ENCODE peak calls at places on chromosomes 7 and 10, in five cellular contexts. One of them, this sample, is unnamed.

GRCh38 chr7:4268040-4268965 is 413.8 kb upstream of the FOXK1 start:
- DNase-seq in fibroblast of lung: no peak
- DNase-seq in GM12878: no peak
- DNase-seq in heart right ventricle: no peak
- DNase-seq in OCI-LY7: no peak
- DNase-seq in this sample: no peak

GRCh38 chr10:101601541-101601940 is 13.4 kb downstream of the DPCD start:
- DNase-seq in GM12878: no peak
- DNase-seq in fibroblast of lung: no peak
- DNase-seq in heart right ventricle: peak
- DNase-seq in OCI-LY7: no peak
- DNase-seq in this sample: no peak

GRCh38 chr10:14478639-14479038 is 147.9 kb upstream of the FRMD4A start:
- DNase-seq in heart right ventricle: peak
- DNase-seq in GM12878: no peak
- DNase-seq in OCI-LY7: peak
- DNase-seq in fibroblast of lung: peak
- DNase-seq in this sample: peak

GRCh38 chr7:73823257-73823656 is 7.5 kb upstream of the CLDN4 start:
- DNase-seq in OCI-LY7: no peak
- DNase-seq in fibroblast of lung: no peak
- DNase-seq in heart right ventricle: no peak
- DNase-seq in GM12878: no peak
- DNase-seq in this sample: no peak

GRCh38 chr7:127755529-127755928 is 103.5 kb downstream of the SND1 start:
- DNase-seq in OCI-LY7: no peak
- DNase-seq in fibroblast of lung: no peak
- DNase-seq in heart right ventricle: no peak
- DNase-seq in GM12878: no peak
- DNase-seq in this sample: no peak

GRCh38 chr10:43304687-43305333 is 37.9 kb upstream of the RASGEF1A start:
- DNase-seq in GM12878: no peak
- DNase-seq in fibroblast of lung: peak
- DNase-seq in OCI-LY7: no peak
- DNase-seq in heart right ventricle: peak
- DNase-seq in this sample: peak

GRCh38 chr10:7520496-7521485 is 110.0 kb upstream of the SFMBT2 start:
- DNase-seq in heart right ventricle: no peak
- DNase-seq in OCI-LY7: no peak
- DNase-seq in fibroblast of lung: no peak
- DNase-seq in GM12878: peak
- DNase-seq in this sample: peak

GRCh38 chr10:66637273-66638036 is 288.4 kb upstream of the LRRTM3 start:
- DNase-seq in OCI-LY7: no peak
- DNase-seq in heart right ventricle: no peak
- DNase-seq in GM12878: no peak
- DNase-seq in fibroblast of lung: no peak
- DNase-seq in this sample: no peak

GRCh38 chr7:15317215-15317614 is 244.6 kb downstream of the AGMO start:
- DNase-seq in OCI-LY7: no peak
- DNase-seq in fibroblast of lung: no peak
- DNase-seq in heart right ventricle: no peak
- DNase-seq in GM12878: no peak
- DNase-seq in this sample: no peak

GRCh38 chr10:1184541-1185415 is 128.6 kb downstream of the WDR37 start:
- DNase-seq in OCI-LY7: no peak
- DNase-seq in fibroblast of lung: no peak
- DNase-seq in GM12878: no peak
- DNase-seq in heart right ventricle: no peak
- DNase-seq in this sample: no peak

GRCh38 chr10:22379059-22379458 is 33.8 kb downstream of the SPAG6 start:
- DNase-seq in OCI-LY7: peak
- DNase-seq in fibroblast of lung: no peak
- DNase-seq in heart right ventricle: no peak
- DNase-seq in GM12878: peak
- DNase-seq in this sample: peak

GRCh38 chr10:13587367-13587766 is 602 bp downstream of the PRPF18 start:
- DNase-seq in OCI-LY7: peak
- DNase-seq in GM12878: no peak
- DNase-seq in fibroblast of lung: no peak
- DNase-seq in heart right ventricle: no peak
- DNase-seq in this sample: no peak

GRCh38 chr7:40885503-40885902 is 750.7 kb downstream of the SUGCT start:
- DNase-seq in GM12878: no peak
- DNase-seq in OCI-LY7: no peak
- DNase-seq in heart right ventricle: no peak
- DNase-seq in fibroblast of lung: peak
- DNase-seq in this sample: no peak

GRCh38 chr7:46557295-46557711 is 636.2 kb upstream of the IGFBP3 start:
- DNase-seq in heart right ventricle: no peak
- DNase-seq in OCI-LY7: no peak
- DNase-seq in fibroblast of lung: no peak
- DNase-seq in GM12878: no peak
- DNase-seq in this sample: no peak

GRCh38 chr10:5896208-5896607 is 6.2 kb downstream of the FBH1 start:
- DNase-seq in fibroblast of lung: no peak
- DNase-seq in GM12878: no peak
- DNase-seq in heart right ventricle: no peak
- DNase-seq in OCI-LY7: no peak
- DNase-seq in this sample: no peak

GRCh38 chr7:149529136-149529718 is 31.6 kb upstream of the ZNF746 start:
- DNase-seq in fibroblast of lung: peak
- DNase-seq in GM12878: no peak
- DNase-seq in heart right ventricle: no peak
- DNase-seq in OCI-LY7: peak
- DNase-seq in this sample: no peak

GRCh38 chr7:9955138-9955537 is 1018.5 kb upstream of the PHF14 start:
- DNase-seq in OCI-LY7: no peak
- DNase-seq in GM12878: no peak
- DNase-seq in fibroblast of lung: no peak
- DNase-seq in heart right ventricle: no peak
- DNase-seq in this sample: no peak

GRCh38 chr7:106737202-106737562 is 76.2 kb upstream of the CCDC71L start:
- DNase-seq in fibroblast of lung: peak
- DNase-seq in GM12878: no peak
- DNase-seq in OCI-LY7: peak
- DNase-seq in heart right ventricle: no peak
- DNase-seq in this sample: no peak
- TF ChIP-seq CTCF in fibroblast of lung: peak
- TF ChIP-seq CTCF in GM12878: no peak
- TF ChIP-seq CTCF in OCI-LY7: peak
- TF ChIP-seq CTCF in heart right ventricle: peak
- TF ChIP-seq CTCF in this sample: peak

GRCh38 chr10:86960003-86960862 is 1.8 kb downstream of the SNCG start:
- DNase-seq in GM12878: peak
- DNase-seq in OCI-LY7: peak
- DNase-seq in fibroblast of lung: peak
- DNase-seq in heart right ventricle: no peak
- DNase-seq in this sample: peak
- TF ChIP-seq CTCF in GM12878: peak
- TF ChIP-seq CTCF in OCI-LY7: peak
- TF ChIP-seq CTCF in fibroblast of lung: peak
- TF ChIP-seq CTCF in heart right ventricle: peak
- TF ChIP-seq CTCF in this sample: peak

GRCh38 chr10:103706047-103706446 is 149.3 kb downstream of the SH3PXD2A start:
- DNase-seq in OCI-LY7: no peak
- DNase-seq in GM12878: no peak
- DNase-seq in fibroblast of lung: no peak
- DNase-seq in heart right ventricle: no peak
- DNase-seq in this sample: no peak
- TF ChIP-seq CTCF in OCI-LY7: no peak
- TF ChIP-seq CTCF in GM12878: peak
- TF ChIP-seq CTCF in fibroblast of lung: no peak
- TF ChIP-seq CTCF in heart right ventricle: no peak
- TF ChIP-seq CTCF in this sample: no peak

DNA sequence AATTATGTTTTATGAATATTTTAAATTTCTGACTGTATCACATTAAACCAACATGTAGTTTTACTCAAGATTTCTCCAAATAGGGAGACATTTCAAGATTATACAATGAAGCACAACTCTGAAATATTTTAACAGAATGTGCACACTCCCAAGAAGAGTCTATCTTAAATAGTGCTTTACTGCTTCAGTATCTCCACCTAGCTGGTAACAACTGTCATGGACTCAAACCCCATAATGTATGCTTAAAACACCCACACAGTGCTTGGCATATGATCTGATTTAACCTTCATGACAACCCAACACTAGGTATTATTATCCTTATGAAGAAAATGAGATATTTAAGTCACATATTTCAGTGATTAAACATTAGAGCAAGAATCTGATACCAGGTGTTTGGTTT is 45.9 kb downstream of the ASZ1 start:
- DNase-seq in fibroblast of lung: no peak
- DNase-seq in heart right ventricle: no peak
- DNase-seq in GM12878: no peak
- DNase-seq in OCI-LY7: no peak
- DNase-seq in this sample: no peak
- TF ChIP-seq CTCF in fibroblast of lung: no peak
- TF ChIP-seq CTCF in heart right ventricle: no peak
- TF ChIP-seq CTCF in GM12878: peak
- TF ChIP-seq CTCF in OCI-LY7: no peak
- TF ChIP-seq CTCF in this sample: no peak

DNA sequence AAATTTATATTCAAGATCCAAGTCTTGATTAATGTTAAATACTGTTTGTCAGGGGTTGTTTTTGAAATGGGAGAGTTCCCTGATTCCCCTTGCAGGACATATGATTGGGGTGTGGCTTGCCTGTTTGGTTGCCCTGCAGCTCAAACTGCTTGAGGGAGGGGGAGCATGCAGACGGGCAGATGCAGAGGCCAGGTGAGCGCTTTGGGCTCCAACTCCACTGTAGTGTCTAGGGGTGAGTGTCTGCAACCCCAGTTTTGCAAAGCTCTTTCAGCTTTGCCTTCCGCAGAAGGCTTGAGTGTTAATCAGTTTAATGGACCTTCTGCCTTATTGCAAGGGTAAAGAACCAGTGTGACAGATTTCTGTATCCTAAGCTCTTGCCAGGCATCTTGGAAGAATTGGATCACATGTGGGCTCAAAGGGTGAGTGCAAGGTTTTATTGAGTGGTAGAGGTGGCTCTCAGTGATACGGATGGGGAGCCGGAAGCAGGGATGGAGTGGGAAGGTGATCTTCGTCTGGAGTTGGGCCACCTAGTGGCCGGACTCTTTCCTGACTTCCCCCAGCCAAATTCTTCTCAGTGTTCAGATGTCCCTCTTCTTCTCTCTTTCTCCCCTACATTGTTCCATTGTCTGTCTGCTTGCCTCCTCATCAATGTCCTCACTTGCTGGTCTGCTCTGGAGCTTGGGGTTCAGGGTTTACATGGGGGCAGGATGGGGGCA is 479.7 kb downstream of the ATRNL1 start:
- DNase-seq in GM12878: no peak
- DNase-seq in fibroblast of lung: no peak
- DNase-seq in heart right ventricle: no peak
- DNase-seq in OCI-LY7: no peak
- DNase-seq in this sample: peak
- TF ChIP-seq CTCF in GM12878: peak
- TF ChIP-seq CTCF in fibroblast of lung: no peak
- TF ChIP-seq CTCF in heart right ventricle: no peak
- TF ChIP-seq CTCF in OCI-LY7: peak
- TF ChIP-seq CTCF in this sample: no peak

GRCh38 chr7:45111298-45112223 is at the start of gene TBRG4:
- DNase-seq in heart right ventricle: peak
- DNase-seq in OCI-LY7: peak
- DNase-seq in fibroblast of lung: peak
- DNase-seq in GM12878: peak
- DNase-seq in this sample: peak
- TF ChIP-seq CTCF in heart right ventricle: peak
- TF ChIP-seq CTCF in OCI-LY7: peak
- TF ChIP-seq CTCF in fibroblast of lung: peak
- TF ChIP-seq CTCF in GM12878: peak
- TF ChIP-seq CTCF in this sample: no peak